ENCODE peak calls at places on chromosomes 11 and 22, in five cellular contexts. P, C, M, H and X are unnamed samples.

GRCh38 chr11:59403546-59403945 is 22.7 kb downstream of the OR5A2 start:
- DNase-seq in C (no peak), H (no peak), P (no peak), M (no peak), X (no peak)

GRCh38 chr11:82927264-82927880 is 25.8 kb downstream of the DDIAS start:
- DNase-seq in H (no peak), C (no peak), P (peak), M (no peak), X (peak)

GRCh38 chr11:41115066-41115465 is 344.4 kb downstream of the LRRC4C start:
- DNase-seq in P (no peak), M (no peak), H (no peak), C (no peak), X (no peak)

GRCh38 chr11:2533642-2534115 is 88.9 kb downstream of the KCNQ1 start:
- DNase-seq in H (no peak), P (no peak), C (peak), M (peak), X (no peak)

GRCh38 chr11:1758611-1759150 is 5.0 kb downstream of the CTSD start:
- DNase-seq in H (no peak), M (no peak), C (no peak), P (no peak), X (no peak)

GRCh38 chr22:49979587-49980264 is 19.2 kb downstream of the PIM3 start:
- DNase-seq in H (no peak), M (no peak), C (no peak), P (no peak), X (no peak)

GRCh38 chr11:106425819-106426218 is 348.4 kb downstream of the AASDHPPT start:
- DNase-seq in P (no peak), M (no peak), H (no peak), C (no peak), X (no peak)

GRCh38 chr11:68012843-68013610 is 2.9 kb downstream of the ALDH3B1 start:
- DNase-seq in M (peak), P (no peak), C (no peak), H (no peak), X (no peak)

GRCh38 chr11:117535870-117536411 is 208.3 kb downstream of the CEP164 start:
- DNase-seq in M (no peak), P (no peak), C (no peak), H (no peak), X (no peak)

GRCh38 chr11:66068923-66069714 is 953 bp upstream of the PACS1 start:
- DNase-seq in H (no peak), C (peak), M (peak), P (peak), X (no peak)

GRCh38 chr11:66072518-66072917 is 2.4 kb downstream of the PACS1 start:
- DNase-seq in C (no peak), M (peak), H (no peak), P (no peak), X (no peak)

GRCh38 chr11:66071326-66071870 is 1.3 kb downstream of the PACS1 start:
- DNase-seq in P (no peak), C (no peak), M (no peak), H (no peak), X (no peak)

GRCh38 chr11:66069715-66070603 is at the start of gene PACS1:
- DNase-seq in C (peak), P (peak), M (peak), H (no peak), X (no peak)

GRCh38 chr11:66070604-66071325 is 693 bp downstream of the PACS1 start:
- DNase-seq in P (peak), H (no peak), M (peak), C (peak), X (no peak)
- TF ChIP-seq POLR2AphosphoS5 in P (no peak), H (no peak), M (no peak), C (no peak), X (no peak)

GRCh38 chr11:115051938-115052590 is 373.7 kb downstream of the NXPE2 start:
- DNase-seq in C (no peak), M (no peak), H (peak), P (no peak), X (no peak)

GRCh38 chr11:115060840-115061239 is 382.5 kb downstream of the NXPE2 start:
- DNase-seq in M (no peak), P (no peak), C (no peak), H (no peak), X (no peak)

GRCh38 chr11:115056514-115056913 is 378.2 kb downstream of the NXPE2 start:
- DNase-seq in C (no peak), P (no peak), H (no peak), M (no peak), X (no peak)

GRCh38 chr11:115052601-115053000 is 374.3 kb downstream of the NXPE2 start:
- DNase-seq in C (no peak), M (no peak), H (no peak), P (no peak), X (no peak)

DNA sequence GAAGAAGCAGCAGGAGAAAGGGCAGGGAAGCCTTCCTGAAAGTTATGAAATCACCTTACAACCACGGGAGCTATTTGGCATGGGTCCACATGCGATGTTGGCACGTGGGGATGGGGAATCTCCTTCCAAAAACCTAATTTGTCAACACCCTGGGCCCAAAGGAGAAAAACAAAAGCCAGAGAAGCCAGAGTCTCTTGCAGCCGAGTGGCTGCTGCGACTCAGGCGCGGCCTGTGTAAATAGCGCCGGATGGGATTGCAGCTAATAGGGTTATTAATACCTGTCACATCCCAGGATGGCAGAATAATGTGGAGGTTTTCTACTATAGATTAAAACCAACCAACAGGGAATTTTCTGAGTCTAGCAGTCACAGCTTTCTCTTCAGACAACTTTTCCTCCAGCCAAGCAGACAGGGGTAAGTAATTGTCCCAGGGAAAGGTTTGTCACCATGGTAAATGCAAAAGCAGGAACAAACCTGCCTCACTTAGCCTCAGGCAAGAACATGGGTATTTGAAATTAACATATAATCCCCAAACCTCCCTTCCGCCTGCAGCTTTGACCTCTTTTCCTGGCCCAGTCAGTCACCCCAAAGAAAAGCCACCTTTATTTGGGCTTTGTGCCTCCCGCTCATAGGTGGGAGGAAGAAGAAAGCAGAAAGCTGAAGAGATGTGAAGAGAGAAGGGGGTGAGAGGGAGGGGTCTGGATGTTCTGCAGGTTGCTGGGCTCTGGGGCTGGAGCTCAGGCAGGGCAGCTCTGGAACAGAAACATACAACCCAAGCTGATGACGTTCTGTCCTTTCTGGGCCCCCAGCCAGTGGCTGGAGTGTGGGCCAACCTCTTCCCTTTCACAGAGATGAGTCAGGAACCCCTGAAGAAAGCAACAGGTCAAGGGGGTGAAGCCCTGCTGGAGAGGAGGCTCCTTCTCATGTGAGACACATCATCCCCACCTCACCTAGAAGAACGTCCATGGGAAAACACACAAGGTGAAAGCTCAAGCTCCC is 376.5 kb downstream of the NXPE2 start:
- DNase-seq in C (no peak), H (no peak), M (peak), P (no peak), X (no peak)
- TF ChIP-seq POLR2AphosphoS5 in C (no peak), H (no peak), M (no peak), P (no peak), X (no peak)

GRCh38 chr11:11621881-11622706 is at the start of gene GALNT18:
- DNase-seq in M (peak), C (peak), P (peak), H (peak), X (no peak)
- TF ChIP-seq POLR2AphosphoS5 in M (peak), C (peak), P (peak), H (peak), X (no peak)

GRCh38 chr11:44887598-44887997 is 63.1 kb downstream of the TP53I11 start:
- DNase-seq in P (no peak), M (no peak), C (no peak), H (no peak), X (no peak)

GRCh38 chr11:44886765-44887164 is 63.9 kb downstream of the TP53I11 start:
- DNase-seq in C (no peak), P (no peak), H (no peak), M (no peak), X (no peak)

GRCh38 chr11:44885065-44885777 is 65.5 kb downstream of the TP53I11 start:
- DNase-seq in C (no peak), P (no peak), M (no peak), H (no peak), X (no peak)

GRCh38 chr11:44884056-44884455 is 66.6 kb downstream of the TP53I11 start:
- DNase-seq in M (no peak), C (no peak), P (no peak), H (no peak), X (no peak)

GRCh38 chr11:44885919-44886318 is 64.8 kb downstream of the TP53I11 start:
- DNase-seq in M (no peak), H (no peak), P (no peak), C (no peak), X (no peak)
- TF ChIP-seq POLR2AphosphoS5 in M (no peak), H (no peak), P (no peak), C (no peak), X (no peak)

GRCh38 chr11:95559899-95560298 is 229.7 kb downstream of the FAM76B start:
- DNase-seq in M (peak), C (no peak), P (peak), H (no peak), X (no peak)
- TF ChIP-seq POLR2AphosphoS5 in M (no peak), C (no peak), P (peak), H (no peak), X (no peak)

DNA sequence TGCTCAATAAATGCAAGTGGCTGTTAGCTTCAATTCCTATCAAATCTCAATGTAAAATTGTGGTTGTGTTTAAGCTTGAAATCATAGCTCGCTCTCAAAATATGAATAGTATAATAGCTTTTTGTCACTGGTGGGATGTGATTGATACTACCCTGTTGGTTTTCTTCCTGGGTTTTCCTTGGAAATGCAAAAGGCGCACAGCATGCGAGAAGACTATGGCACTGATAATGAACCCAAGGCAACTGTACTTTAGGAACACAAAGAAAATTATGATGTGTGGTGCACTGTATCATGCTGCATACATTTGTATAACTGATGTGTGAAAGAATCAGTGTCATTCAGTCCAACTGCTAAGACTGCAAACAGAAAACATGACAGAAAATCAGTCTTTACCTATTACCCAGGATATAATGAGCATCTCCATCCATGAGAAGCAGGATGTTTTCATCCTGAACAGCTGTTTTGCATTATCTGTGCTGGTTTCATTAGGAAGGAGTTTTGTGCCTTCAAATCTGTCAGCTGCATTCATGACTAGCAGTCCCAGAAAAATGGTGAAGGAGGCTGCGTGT is 101.2 kb downstream of the TRPC6 start:
- DNase-seq in P (no peak), C (no peak), H (no peak), M (no peak), X (no peak)
- TF ChIP-seq POLR2AphosphoS5 in P (no peak), C (no peak), H (no peak), M (no peak), X (no peak)

GRCh38 chr11:132222345-132222744 is 851.9 kb downstream of the NTM start:
- DNase-seq in H (no peak), P (no peak), C (no peak), M (no peak), X (no peak)

GRCh38 chr11:132220464-132220863 is 850.0 kb downstream of the NTM start:
- DNase-seq in H (no peak), M (no peak), P (no peak), C (no peak), X (no peak)

GRCh38 chr11:132217856-132218255 is 847.4 kb downstream of the NTM start:
- DNase-seq in P (no peak), C (no peak), M (no peak), H (no peak), X (no peak)
- TF ChIP-seq POLR2AphosphoS5 in P (no peak), C (no peak), M (no peak), H (no peak), X (no peak)

GRCh38 chr22:36302439-36303114 is 49.6 kb downstream of the APOL1 start:
- DNase-seq in M (no peak), C (no peak), H (no peak), P (no peak), X (no peak)
- TF ChIP-seq POLR2AphosphoS5 in M (peak), C (peak), H (peak), P (no peak), X (no peak)